ENCODE peak calls at places on chromosomes 3 and 15, in four cellular contexts. One of them, this sample, is unnamed.

GRCh38 chr3:42139740-42140453 is 48.7 kb downstream of the TRAK1 start:
- ATAC-seq in upper lobe of left lung: no peak
- ATAC-seq in GM12878: no peak
- ATAC-seq in HepG2: no peak
- ATAC-seq in this sample: no peak

GRCh38 chr3:39082652-39083313 is 24.6 kb downstream of the GORASP1 start:
- ATAC-seq in upper lobe of left lung: no peak
- ATAC-seq in GM12878: no peak
- ATAC-seq in HepG2: no peak
- ATAC-seq in this sample: no peak

GRCh38 chr15:25869696-25870095 is 6.6 kb upstream of the ATP10A start:
- ATAC-seq in upper lobe of left lung: peak
- ATAC-seq in GM12878: no peak
- ATAC-seq in HepG2: no peak
- ATAC-seq in this sample: no peak

GRCh38 chr3:71102111-71103039 is 481.2 kb downstream of the FOXP1 start:
- ATAC-seq in upper lobe of left lung: peak
- ATAC-seq in GM12878: no peak
- ATAC-seq in HepG2: no peak
- ATAC-seq in this sample: peak

GRCh38 chr3:188270423-188270972 is 116.5 kb downstream of the LPP start:
- ATAC-seq in upper lobe of left lung: peak
- ATAC-seq in GM12878: no peak
- ATAC-seq in HepG2: peak
- ATAC-seq in this sample: peak

GRCh38 chr3:124627501-124627908 is 102.7 kb upstream of the UMPS start:
- ATAC-seq in upper lobe of left lung: no peak
- ATAC-seq in GM12878: no peak
- ATAC-seq in HepG2: no peak
- ATAC-seq in this sample: no peak

GRCh38 chr3:56459719-56460118 is 8.5 kb downstream of the ERC2 start:
- ATAC-seq in upper lobe of left lung: no peak
- ATAC-seq in GM12878: no peak
- ATAC-seq in HepG2: no peak
- ATAC-seq in this sample: no peak

GRCh38 chr3:114839476-114839875 is 307.6 kb downstream of the ZBTB20 start:
- ATAC-seq in upper lobe of left lung: no peak
- ATAC-seq in GM12878: no peak
- ATAC-seq in HepG2: no peak
- ATAC-seq in this sample: no peak

GRCh38 chr15:80415331-80415730 is 11.1 kb downstream of the ARNT2 start:
- ATAC-seq in upper lobe of left lung: no peak
- ATAC-seq in GM12878: no peak
- ATAC-seq in HepG2: no peak
- ATAC-seq in this sample: no peak

GRCh38 chr15:70604671-70605070 is 158.7 kb downstream of the UACA start:
- ATAC-seq in upper lobe of left lung: no peak
- ATAC-seq in GM12878: no peak
- ATAC-seq in HepG2: peak
- ATAC-seq in this sample: no peak

GRCh38 chr3:134327594-134327975 is 46.7 kb downstream of the AMOTL2 start:
- ATAC-seq in upper lobe of left lung: peak
- ATAC-seq in GM12878: no peak
- ATAC-seq in HepG2: no peak
- ATAC-seq in this sample: peak

GRCh38 chr3:129139911-129140310 is 18.3 kb upstream of the RAB43 start:
- ATAC-seq in upper lobe of left lung: no peak
- ATAC-seq in GM12878: no peak
- ATAC-seq in HepG2: no peak
- ATAC-seq in this sample: no peak

GRCh38 chr3:41141431-41142164 is 57.7 kb upstream of the CTNNB1 start:
- ATAC-seq in upper lobe of left lung: no peak
- ATAC-seq in GM12878: no peak
- ATAC-seq in HepG2: no peak
- ATAC-seq in this sample: no peak

GRCh38 chr3:100546020-100546744 is 53.8 kb downstream of the TMEM45A start:
- ATAC-seq in upper lobe of left lung: no peak
- ATAC-seq in GM12878: no peak
- ATAC-seq in HepG2: peak
- ATAC-seq in this sample: no peak

GRCh38 chr15:99485153-99485947 is 80.4 kb upstream of the MEF2A start:
- ATAC-seq in upper lobe of left lung: peak
- ATAC-seq in GM12878: no peak
- ATAC-seq in HepG2: peak
- ATAC-seq in this sample: no peak

GRCh38 chr3:12143949-12144504 is 14.7 kb downstream of the TIMP4 start:
- ATAC-seq in upper lobe of left lung: peak
- ATAC-seq in GM12878: no peak
- ATAC-seq in HepG2: no peak
- ATAC-seq in this sample: peak

GRCh38 chr3:139640456-139640855 is 37.3 kb downstream of the NMNAT3 start:
- ATAC-seq in upper lobe of left lung: no peak
- ATAC-seq in GM12878: no peak
- ATAC-seq in HepG2: no peak
- ATAC-seq in this sample: no peak

GRCh38 chr3:23646201-23646955 is 159.4 kb upstream of the UBE2E1 start:
- ATAC-seq in upper lobe of left lung: no peak
- ATAC-seq in GM12878: no peak
- ATAC-seq in HepG2: no peak
- ATAC-seq in this sample: no peak

GRCh38 chr3:122184591-122184929 is 1.1 kb downstream of the CASR start:
- ATAC-seq in upper lobe of left lung: no peak
- ATAC-seq in GM12878: peak
- ATAC-seq in HepG2: no peak
- ATAC-seq in this sample: no peak

GRCh38 chr3:53998980-53999379 is 107.3 kb upstream of the SELENOK start:
- ATAC-seq in upper lobe of left lung: no peak
- ATAC-seq in GM12878: no peak
- ATAC-seq in HepG2: no peak
- ATAC-seq in this sample: no peak

GRCh38 chr3:88318067-88318466 is 168.3 kb downstream of the C3orf38 start:
- ATAC-seq in upper lobe of left lung: no peak
- ATAC-seq in GM12878: no peak
- ATAC-seq in HepG2: no peak
- ATAC-seq in this sample: no peak

GRCh38 chr3:53725308-53725995 is 120.8 kb downstream of the CHDH start:
- ATAC-seq in upper lobe of left lung: no peak
- ATAC-seq in GM12878: no peak
- ATAC-seq in HepG2: no peak
- ATAC-seq in this sample: no peak

GRCh38 chr15:68228971-68229385 is 550 bp downstream of the CLN6 start:
- ATAC-seq in upper lobe of left lung: peak
- ATAC-seq in GM12878: peak
- ATAC-seq in HepG2: peak
- ATAC-seq in this sample: no peak

GRCh38 chr15:68230157-68231100 is 901 bp upstream of the CLN6 start:
- ATAC-seq in upper lobe of left lung: no peak
- ATAC-seq in GM12878: peak
- ATAC-seq in HepG2: peak
- ATAC-seq in this sample: no peak

GRCh38 chr15:68227806-68228142 is 1.8 kb downstream of the CLN6 start:
- ATAC-seq in upper lobe of left lung: no peak
- ATAC-seq in GM12878: peak
- ATAC-seq in HepG2: no peak
- ATAC-seq in this sample: no peak

GRCh38 chr15:68229386-68230156 is at the start of gene CLN6:
- ATAC-seq in upper lobe of left lung: peak
- ATAC-seq in GM12878: peak
- ATAC-seq in HepG2: peak
- ATAC-seq in this sample: peak

DNA sequence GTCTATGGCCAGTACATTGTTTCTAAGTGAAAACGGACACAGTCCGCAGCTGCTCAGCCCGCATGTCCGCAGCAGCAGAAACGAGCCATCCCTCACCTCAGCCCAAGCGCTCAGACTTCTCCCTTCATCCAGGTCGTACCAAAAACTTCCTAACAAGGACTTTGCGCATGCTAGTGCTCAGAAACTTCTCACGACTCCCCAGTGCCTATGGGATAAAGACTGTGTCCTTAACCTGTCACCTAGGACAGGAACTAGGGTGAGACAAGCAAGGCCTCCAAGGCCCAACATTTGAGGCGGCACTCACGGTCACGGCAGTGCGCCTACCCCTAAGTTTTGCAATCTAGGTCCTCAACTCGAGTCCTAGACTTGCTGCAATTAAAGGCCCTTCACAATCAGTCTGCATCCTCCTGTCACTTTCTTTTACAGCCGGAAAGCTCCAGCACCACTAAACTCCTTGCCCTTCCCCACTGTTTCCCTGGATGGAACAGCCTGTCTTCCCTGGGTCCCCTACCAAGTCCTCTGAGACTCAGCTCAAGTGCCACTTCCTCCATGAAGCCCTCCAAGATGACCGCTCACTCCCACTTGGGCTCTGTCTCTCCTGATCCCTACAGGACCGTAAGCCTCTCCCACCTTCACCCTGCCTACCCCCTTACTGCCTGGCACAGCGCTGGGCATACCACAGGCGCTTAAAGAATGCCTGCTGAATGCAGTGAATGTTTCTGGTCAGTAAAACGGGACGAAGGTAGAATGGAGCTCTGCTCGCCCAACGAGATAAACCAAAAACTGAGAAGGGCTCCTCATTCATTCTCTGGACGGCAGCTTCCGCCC is 1.2 kb downstream of the CLN6 start:
- ATAC-seq in upper lobe of left lung: no peak
- ATAC-seq in GM12878: peak
- ATAC-seq in HepG2: peak
- ATAC-seq in this sample: no peak
- H3K27ac ChIP-seq in upper lobe of left lung: no peak
- H3K27ac ChIP-seq in GM12878: peak
- H3K27ac ChIP-seq in HepG2: peak
- H3K27ac ChIP-seq in this sample: peak

GRCh38 chr3:30186741-30187219 is 419.6 kb upstream of the TGFBR2 start:
- ATAC-seq in upper lobe of left lung: no peak
- ATAC-seq in GM12878: no peak
- ATAC-seq in HepG2: no peak
- ATAC-seq in this sample: no peak
- TF ChIP-seq EP300 in upper lobe of left lung: no peak
- TF ChIP-seq EP300 in GM12878: no peak
- TF ChIP-seq EP300 in HepG2: no peak
- TF ChIP-seq EP300 in this sample: no peak

GRCh38 chr3:49121244-49121671 is 635 bp upstream of the USP19 start:
- ATAC-seq in upper lobe of left lung: no peak
- ATAC-seq in GM12878: no peak
- ATAC-seq in HepG2: no peak
- ATAC-seq in this sample: no peak

GRCh38 chr3:49120096-49120437 is 556 bp downstream of the USP19 start:
- ATAC-seq in upper lobe of left lung: no peak
- ATAC-seq in GM12878: peak
- ATAC-seq in HepG2: peak
- ATAC-seq in this sample: no peak

GRCh38 chr3:49119036-49119435 is 1.6 kb downstream of the USP19 start:
- ATAC-seq in upper lobe of left lung: no peak
- ATAC-seq in GM12878: no peak
- ATAC-seq in HepG2: no peak
- ATAC-seq in this sample: no peak

GRCh38 chr3:49120438-49121135 is at the start of gene USP19:
- ATAC-seq in upper lobe of left lung: peak
- ATAC-seq in GM12878: peak
- ATAC-seq in HepG2: peak
- ATAC-seq in this sample: peak

DNA sequence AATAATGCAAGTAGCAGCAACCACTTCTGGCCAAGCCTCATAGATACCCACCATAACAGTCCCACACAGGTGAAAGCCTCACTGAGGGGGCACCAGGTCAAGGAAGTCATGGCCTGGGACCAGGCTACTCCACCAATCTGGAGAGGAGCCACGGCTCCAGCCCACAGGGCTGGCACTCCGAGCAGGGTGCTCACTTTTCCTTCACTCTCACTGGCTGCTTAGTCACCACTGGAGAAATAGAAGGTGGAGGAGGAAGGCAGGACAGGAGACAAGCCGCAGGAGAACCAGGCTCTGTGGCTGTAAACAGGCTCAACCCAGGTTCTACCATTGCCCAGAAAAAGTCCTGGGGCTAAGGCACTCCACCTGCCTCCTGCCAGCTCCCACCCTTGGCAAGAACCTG is 1.2 kb downstream of the USP19 start:
- ATAC-seq in upper lobe of left lung: no peak
- ATAC-seq in GM12878: no peak
- ATAC-seq in HepG2: no peak
- ATAC-seq in this sample: no peak
- H3K27ac ChIP-seq in upper lobe of left lung: peak
- H3K27ac ChIP-seq in GM12878: peak
- H3K27ac ChIP-seq in HepG2: no peak
- H3K27ac ChIP-seq in this sample: peak

GRCh38 chr3:152589644-152590043 is 245.3 kb upstream of the P2RY1 start:
- ATAC-seq in upper lobe of left lung: no peak
- ATAC-seq in GM12878: no peak
- ATAC-seq in HepG2: no peak
- ATAC-seq in this sample: no peak
- TF ChIP-seq EP300 in upper lobe of left lung: no peak
- TF ChIP-seq EP300 in GM12878: no peak
- TF ChIP-seq EP300 in HepG2: no peak
- TF ChIP-seq EP300 in this sample: no peak

GRCh38 chr15:85482896-85483295 is 102.5 kb downstream of the AKAP13 start:
- ATAC-seq in upper lobe of left lung: peak
- ATAC-seq in GM12878: peak
- ATAC-seq in HepG2: no peak
- ATAC-seq in this sample: peak
- H3K27ac ChIP-seq in upper lobe of left lung: peak
- H3K27ac ChIP-seq in GM12878: no peak
- H3K27ac ChIP-seq in HepG2: no peak
- H3K27ac ChIP-seq in this sample: peak

GRCh38 chr3:153843994-153844393 is 277.2 kb upstream of the ARHGEF26 start:
- ATAC-seq in upper lobe of left lung: no peak
- ATAC-seq in GM12878: no peak
- ATAC-seq in HepG2: no peak
- ATAC-seq in this sample: no peak
- TF ChIP-seq EP300 in upper lobe of left lung: no peak
- TF ChIP-seq EP300 in GM12878: no peak
- TF ChIP-seq EP300 in HepG2: no peak
- TF ChIP-seq EP300 in this sample: no peak

DNA sequence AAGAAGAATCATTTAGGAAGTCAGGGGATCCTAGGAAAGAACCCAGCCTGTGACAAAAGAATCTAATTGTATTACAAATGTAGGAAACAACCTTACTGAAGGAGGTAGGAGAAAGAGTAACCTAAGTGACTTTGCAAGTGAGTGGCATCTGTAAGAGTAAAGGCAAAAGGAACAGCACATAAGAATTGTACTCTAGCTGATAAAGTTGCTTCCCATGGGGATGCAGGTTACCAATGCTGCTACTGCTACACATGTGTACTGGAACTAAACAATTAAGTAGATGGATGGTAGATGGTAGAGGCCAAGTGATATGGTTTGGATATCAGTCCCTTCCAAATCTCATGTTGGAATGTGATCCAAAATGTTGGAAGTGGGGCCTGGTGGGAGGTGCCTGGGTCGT is 60.8 kb downstream of the OSBPL10 start:
- ATAC-seq in upper lobe of left lung: no peak
- ATAC-seq in GM12878: no peak
- ATAC-seq in HepG2: no peak
- ATAC-seq in this sample: no peak
- H3K27ac ChIP-seq in upper lobe of left lung: no peak
- H3K27ac ChIP-seq in GM12878: no peak
- H3K27ac ChIP-seq in HepG2: peak
- H3K27ac ChIP-seq in this sample: no peak

GRCh38 chr15:33111051-33111451 is 83.5 kb downstream of the FMN1 start:
- ATAC-seq in upper lobe of left lung: no peak
- ATAC-seq in GM12878: no peak
- ATAC-seq in HepG2: no peak
- ATAC-seq in this sample: no peak
- TF ChIP-seq EP300 in upper lobe of left lung: no peak
- TF ChIP-seq EP300 in GM12878: no peak
- TF ChIP-seq EP300 in HepG2: no peak
- TF ChIP-seq EP300 in this sample: no peak